ENCODE peak calls at places on chromosome 10, in nine cellular contexts. T is ovary, O is activated B cell treated with CpG ODN at 0.5 μM for 24 hours, N is bronchial epithelial cell, P is BE2C, W is mesothelial cell of epicardium, K is thoracic aorta, M is osteoblast, B is tibial artery. R is an unnamed sample.

GRCh38 chr10:133009218-133009954 is 67.0 kb upstream of the CFAP46 start:
- DNase-seq in W (no peak), M (no peak), P (no peak), N (no peak), K (no peak), B (peak), T (no peak), O (no peak), R (peak)

GRCh38 chr10:116632831-116633600 is 12.3 kb downstream of the PNLIPRP2 start:
- DNase-seq in W (no peak), P (no peak), B (no peak), M (no peak), K (no peak), T (no peak), N (no peak), O (no peak), R (no peak)

GRCh38 chr10:3805227-3805790 is 20.3 kb upstream of the KLF6 start:
- DNase-seq in M (no peak), K (peak), N (peak), B (no peak), W (no peak), P (no peak), O (no peak), T (no peak), R (peak)

GRCh38 chr10:129035052-129035805 is 431.8 kb upstream of the MGMT start:
- DNase-seq in M (no peak), N (no peak), T (no peak), P (no peak), W (no peak), B (no peak), O (no peak), K (no peak), R (no peak)

GRCh38 chr10:13994932-13995331 is 335.8 kb downstream of the FRMD4A start:
- DNase-seq in B (no peak), P (no peak), W (no peak), O (no peak), M (no peak), N (no peak), T (no peak), K (no peak), R (no peak)

GRCh38 chr10:49562893-49563292 is 24.0 kb upstream of the ERCC6 start:
- DNase-seq in M (no peak), K (no peak), N (no peak), O (no peak), P (no peak), W (no peak), T (no peak), B (no peak), R (no peak)

GRCh38 chr10:78045237-78045636 is 11.6 kb downstream of the RPS24 start:
- DNase-seq in B (no peak), W (no peak), P (no peak), N (no peak), O (no peak), M (no peak), K (no peak), T (no peak), R (no peak)

GRCh38 chr10:105837951-105838350 is 1196.9 kb downstream of the SORCS3 start:
- DNase-seq in M (no peak), N (peak), P (no peak), O (no peak), K (no peak), W (no peak), B (no peak), T (no peak), R (no peak)

GRCh38 chr10:132685921-132686680 is 99.8 kb downstream of the NKX6-2 start:
- DNase-seq in K (no peak), B (peak), T (no peak), O (no peak), N (no peak), W (no peak), M (peak), P (no peak), R (peak)

GRCh38 chr10:12337407-12337806 is 11.9 kb upstream of the CAMK1D start:
- DNase-seq in W (no peak), T (no peak), M (peak), B (no peak), P (no peak), K (no peak), O (no peak), N (no peak), R (no peak)

GRCh38 chr10:7686351-7687171 is 16.6 kb upstream of the ITIH2 start:
- DNase-seq in W (no peak), P (no peak), O (no peak), B (no peak), M (no peak), T (no peak), K (no peak), N (no peak), R (no peak)

GRCh38 chr10:111323567-111323966 is 246.7 kb downstream of the ADRA2A start:
- DNase-seq in W (no peak), P (no peak), O (no peak), K (no peak), M (no peak), N (no peak), B (no peak), T (no peak), R (no peak)

GRCh38 chr10:77251297-77252013 is 386.2 kb downstream of the KCNMA1 start:
- DNase-seq in T (no peak), O (no peak), W (no peak), K (no peak), P (peak), N (peak), B (no peak), M (peak), R (no peak)

GRCh38 chr10:12717981-12718707 is 283.4 kb downstream of the CCDC3 start:
- DNase-seq in M (no peak), N (peak), P (no peak), B (no peak), O (no peak), W (no peak), K (no peak), T (no peak), R (no peak)

GRCh38 chr10:3452234-3452633 is 279.7 kb upstream of the PITRM1 start:
- DNase-seq in P (no peak), B (no peak), K (no peak), O (no peak), T (no peak), M (peak), W (no peak), N (no peak), R (no peak)

GRCh38 chr10:83083866-83084265 is 1055.4 kb upstream of the GHITM start:
- DNase-seq in P (no peak), N (no peak), B (no peak), W (no peak), K (no peak), M (no peak), O (no peak), T (no peak), R (no peak)

GRCh38 chr10:15123749-15124184 is 26.6 kb downstream of the RPP38 start:
- DNase-seq in K (no peak), M (peak), B (no peak), N (peak), T (no peak), O (no peak), P (no peak), W (no peak), R (no peak)

GRCh38 chr10:59366310-59366709 is 4.0 kb upstream of the FAM13C start:
- DNase-seq in N (no peak), O (no peak), T (no peak), P (no peak), W (no peak), B (no peak), K (no peak), M (no peak), R (no peak)

GRCh38 chr10:20215547-20216152 is 399.4 kb downstream of the PLXDC2 start:
- DNase-seq in N (no peak), T (no peak), K (no peak), O (no peak), P (no peak), B (no peak), M (no peak), W (no peak), R (no peak)

GRCh38 chr10:26697922-26698608 is 564 bp downstream of the PDSS1 start:
- DNase-seq in T (no peak), M (peak), N (no peak), B (no peak), K (no peak), O (no peak), P (no peak), W (no peak), R (no peak)

GRCh38 chr10:108836362-108836761 is 1086.9 kb downstream of the XPNPEP1 start:
- DNase-seq in P (no peak), B (no peak), T (no peak), O (no peak), N (peak), M (no peak), W (no peak), K (no peak), R (no peak)

GRCh38 chr10:78405231-78405630 is 371.6 kb downstream of the RPS24 start:
- DNase-seq in P (no peak), M (no peak), W (no peak), O (no peak), T (no peak), N (no peak), K (no peak), B (peak), R (no peak)

GRCh38 chr10:46272863-46273415 is 13.9 kb upstream of the ANTXRL start:
- DNase-seq in P (no peak), O (peak), B (peak), N (no peak), M (no peak), K (no peak), T (no peak), W (peak), R (no peak)

GRCh38 chr10:120948889-120949382 is 97.8 kb downstream of the WDR11 start:
- DNase-seq in W (peak), B (peak), O (peak), T (peak), M (peak), N (no peak), P (peak), K (no peak), R (no peak)

GRCh38 chr10:72089618-72090017 is 1.3 kb upstream of the SPOCK2 start:
- DNase-seq in W (no peak), T (no peak), P (no peak), N (no peak), O (no peak), M (no peak), K (no peak), B (no peak), R (no peak)

GRCh38 chr10:28564905-28565304 is 32.0 kb downstream of the WAC start:
- DNase-seq in P (no peak), O (no peak), B (no peak), M (no peak), T (no peak), N (no peak), W (no peak), K (no peak), R (no peak)

GRCh38 chr10:80537705-80538480 is at the start of gene SH2D4B:
- DNase-seq in B (peak), M (peak), N (no peak), O (no peak), K (no peak), W (peak), T (no peak), P (no peak), R (no peak)

GRCh38 chr10:83037653-83038052 is 1101.7 kb upstream of the GHITM start:
- DNase-seq in O (no peak), N (no peak), T (no peak), W (no peak), B (no peak), K (no peak), P (peak), M (no peak), R (no peak)

GRCh38 chr10:29843143-29843542 is 208.4 kb upstream of the SVIL start:
- DNase-seq in O (no peak), M (no peak), P (no peak), T (no peak), N (no peak), W (no peak), B (no peak), K (no peak), R (no peak)

GRCh38 chr10:13095094-13095493 is 4.9 kb upstream of the OPTN start:
- DNase-seq in B (no peak), W (no peak), O (no peak), P (no peak), M (no peak), N (no peak), T (no peak), K (no peak), R (no peak)

GRCh38 chr10:30092151-30092790 is 32.9 kb upstream of the JCAD start:
- DNase-seq in T (no peak), P (no peak), B (no peak), W (no peak), O (no peak), M (peak), N (peak), K (no peak), R (no peak)

GRCh38 chr10:97463363-97464132 is 17.6 kb downstream of the ZDHHC16 start:
- DNase-seq in B (no peak), K (no peak), P (peak), O (no peak), T (no peak), W (peak), M (peak), N (peak), R (no peak)

GRCh38 chr10:33352154-33352553 is 17.7 kb upstream of the NRP1 start:
- DNase-seq in O (no peak), P (no peak), M (peak), N (peak), B (no peak), K (no peak), T (no peak), W (no peak), R (no peak)

GRCh38 chr10:17210361-17210760 is 8.9 kb upstream of the TRDMT1 start:
- DNase-seq in B (no peak), T (no peak), O (no peak), K (no peak), W (no peak), N (no peak), M (no peak), P (no peak), R (no peak)

GRCh38 chr10:117439243-117439912 is 64.1 kb upstream of the PDZD8 start:
- DNase-seq in W (no peak), O (no peak), P (no peak), K (no peak), M (peak), T (no peak), B (peak), N (peak), R (no peak)

GRCh38 chr10:21055339-21056135 is 158.4 kb upstream of the NEBL start:
- DNase-seq in M (no peak), W (no peak), B (no peak), N (no peak), O (no peak), P (no peak), K (no peak), T (no peak), R (no peak)

GRCh38 chr10:20521186-20521585 is 375.9 kb downstream of the NEBL start:
- DNase-seq in B (no peak), T (no peak), O (no peak), K (no peak), W (no peak), M (no peak), N (no peak), P (no peak), R (no peak)

GRCh38 chr10:3162533-3162932 is 10.0 kb downstream of the PITRM1 start:
- DNase-seq in P (no peak), B (no peak), O (no peak), N (no peak), W (no peak), K (no peak), T (no peak), M (no peak), R (no peak)

GRCh38 chr10:42874713-42875387 is 92.3 kb downstream of the BMS1 start:
- DNase-seq in B (no peak), M (no peak), K (no peak), W (no peak), N (no peak), O (no peak), P (no peak), T (no peak), R (no peak)

GRCh38 chr10:121919666-121920065 is 8.2 kb downstream of the ATE1 start:
- DNase-seq in P (no peak), W (no peak), B (no peak), T (no peak), M (no peak), N (no peak), O (no peak), K (no peak), R (no peak)

GRCh38 chr10:89702121-89702480 is 711 bp downstream of the KIF20B start:
- DNase-seq in P (no peak), W (no peak), O (peak), B (no peak), T (no peak), N (no peak), M (no peak), K (no peak), R (no peak)

GRCh38 chr10:89699581-89700064 is 1.8 kb upstream of the KIF20B start:
- DNase-seq in B (no peak), T (no peak), O (no peak), K (no peak), N (no peak), M (no peak), W (no peak), P (no peak), R (no peak)

GRCh38 chr10:89700914-89701237 is 514 bp upstream of the KIF20B start:
- DNase-seq in N (no peak), T (no peak), K (no peak), P (no peak), B (no peak), O (no peak), W (no peak), M (no peak), R (no peak)

GRCh38 chr10:89697946-89698345 is 3.4 kb upstream of the KIF20B start:
- DNase-seq in O (no peak), N (no peak), B (no peak), W (no peak), P (no peak), T (no peak), K (no peak), M (no peak), R (no peak)

DNA sequence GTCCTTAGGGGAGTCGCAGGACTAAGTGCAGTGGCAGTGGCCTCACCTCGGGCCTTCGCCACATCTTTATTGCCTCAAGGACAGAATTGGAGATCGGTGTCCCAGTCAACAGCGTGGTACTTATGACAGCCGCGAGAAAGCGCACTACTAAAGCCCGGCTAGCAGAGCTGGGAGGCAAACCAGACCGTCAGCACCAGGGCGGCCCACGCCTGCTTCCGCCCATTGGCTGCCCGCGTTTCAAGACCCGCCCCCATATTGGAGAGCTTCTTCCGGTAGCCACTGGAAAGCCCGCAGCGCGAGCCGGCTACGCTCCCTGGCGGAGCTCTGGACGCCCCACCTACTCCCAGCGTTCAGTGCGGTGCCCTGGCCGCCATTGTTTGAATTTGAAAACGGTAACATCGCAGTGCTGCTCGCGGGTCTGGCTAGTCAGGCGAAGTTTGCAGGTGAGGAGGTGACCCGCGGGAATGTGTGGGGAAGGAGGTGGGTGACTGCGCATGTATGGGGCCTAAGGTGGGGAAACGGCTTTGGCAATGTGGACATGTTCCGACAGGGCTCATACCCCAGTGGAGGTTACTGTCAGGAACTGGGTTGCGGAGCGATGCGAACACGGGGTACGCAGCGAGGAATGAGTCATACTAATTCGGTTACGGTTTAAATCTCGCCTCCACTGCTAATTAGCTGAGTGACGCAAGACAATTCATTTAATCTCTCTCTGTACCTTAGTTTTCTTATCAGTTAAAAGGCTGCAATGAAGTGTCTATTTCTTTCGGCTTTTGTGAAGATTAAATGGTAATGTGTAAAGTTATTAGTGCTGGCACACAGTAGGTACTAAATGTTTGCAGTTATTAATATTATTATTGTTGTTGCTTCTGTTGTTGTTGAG is at the start of gene KIF20B:
- DNase-seq in M (peak), N (peak), B (peak), T (peak), W (peak), P (peak), O (peak), K (peak), R (peak)
- TF ChIP-seq CTCF in M (peak), N (peak), B (peak), T (peak), W (peak), P (peak), O (no peak), K (peak), R (peak)

DNA sequence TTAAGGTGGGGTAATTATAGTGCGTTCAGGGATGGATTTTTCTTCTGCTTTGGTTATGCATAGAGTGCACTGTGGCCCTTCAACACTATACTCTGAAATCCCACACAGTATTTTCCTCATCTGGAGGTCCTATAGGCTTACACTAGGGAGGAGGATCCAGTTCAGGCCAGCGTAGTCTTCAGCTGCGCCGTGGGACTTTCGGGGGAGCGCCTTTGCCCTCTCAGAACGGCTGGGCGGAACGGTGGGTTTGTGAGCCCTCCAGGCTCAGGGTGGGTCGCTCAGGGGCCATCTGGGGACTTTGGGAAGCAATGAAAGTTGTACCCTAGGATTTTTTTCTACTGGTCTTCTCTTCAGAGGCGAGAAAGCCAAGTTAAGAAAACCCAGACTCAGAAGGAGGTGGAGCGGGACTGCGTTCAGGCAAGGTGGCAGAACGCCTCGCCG is 652 bp upstream of the VPS26A start:
- DNase-seq in T (no peak), O (no peak), P (peak), W (no peak), K (peak), B (no peak), M (peak), N (peak), R (peak)
- TF ChIP-seq CTCF in T (no peak), O (no peak), P (no peak), W (no peak), K (no peak), B (no peak), M (no peak), N (no peak), R (peak)

GRCh38 chr10:34666008-34666700 is 148.9 kb downstream of the PARD3 start:
- DNase-seq in T (peak), O (no peak), M (peak), P (peak), B (no peak), K (no peak), W (no peak), N (peak), R (no peak)
- TF ChIP-seq CTCF in T (peak), O (no peak), M (peak), P (peak), B (peak), K (peak), W (peak), N (peak), R (no peak)

DNA sequence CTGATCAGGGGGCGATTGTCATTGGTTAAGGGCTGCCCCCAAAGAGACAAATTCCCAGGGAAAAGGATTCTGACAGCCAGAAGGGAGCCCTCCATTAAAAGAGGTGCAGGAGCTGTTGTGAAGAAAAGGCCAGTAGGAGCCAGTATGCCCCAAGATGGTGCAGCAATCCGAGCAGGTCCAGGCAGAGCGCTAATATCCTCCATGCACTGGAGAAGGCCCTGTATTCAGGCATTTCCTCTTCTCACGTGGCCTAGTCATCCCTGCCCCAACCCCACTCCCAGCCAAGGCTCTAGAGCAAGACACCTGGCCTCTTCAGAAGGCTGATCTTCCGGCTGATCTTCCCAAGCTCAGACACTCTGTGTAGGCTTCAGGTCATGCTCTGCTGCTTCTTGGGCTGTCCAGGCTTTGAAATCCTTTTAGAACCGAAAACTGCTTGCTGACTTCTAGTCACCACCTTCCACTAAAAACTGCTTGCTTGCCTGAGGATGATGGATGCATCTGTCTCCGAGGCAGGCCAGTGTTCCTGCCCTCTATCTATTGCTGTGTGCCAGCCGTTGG is 77.4 kb downstream of the CYP26A1 start:
- DNase-seq in O (no peak), T (no peak), W (no peak), B (no peak), K (no peak), M (no peak), P (no peak), N (peak), R (no peak)
- TF ChIP-seq CTCF in O (no peak), T (no peak), W (no peak), B (no peak), K (no peak), M (no peak), P (no peak), N (no peak), R (no peak)

GRCh38 chr10:91694170-91694794 is 61.4 kb upstream of the PPP1R3C start:
- DNase-seq in O (no peak), T (no peak), P (peak), K (no peak), W (no peak), B (no peak), N (peak), M (peak), R (no peak)
- TF ChIP-seq CTCF in O (no peak), T (no peak), P (peak), K (peak), W (peak), B (peak), N (peak), M (peak), R (peak)

GRCh38 chr10:69934768-69935167 is 117.9 kb upstream of the MACROH2A2 start:
- DNase-seq in W (no peak), O (no peak), P (no peak), M (no peak), B (no peak), K (no peak), N (no peak), T (no peak), R (no peak)
- TF ChIP-seq CTCF in W (no peak), O (no peak), P (peak), M (peak), B (no peak), K (no peak), N (no peak), T (no peak), R (no peak)

R was measured in CD14-positive monocyte.